ENCODE peak calls at places on chromosomes 7 and 10, in ten cellular contexts. One of them, this sample, is unnamed.

GRCh38 chr10:24951201-24952145 is 933 bp downstream of the PRTFDC1 start:
- DNase-seq in activated B cell treated with CpG ODN at 0.5 μM for 24 hours: no peak
- DNase-seq in adrenal gland: no peak
- DNase-seq in stimulated activated CD4-positive, alpha-beta T cell treated with anti-CD3 and anti-CD28 coated beads, Interleukin-4, amount 100 ng/mL, for 24 hours: peak
- DNase-seq in RWPE1: no peak
- DNase-seq in MV-4-11: no peak
- DNase-seq in H54: no peak
- DNase-seq in body of pancreas: no peak
- DNase-seq in AG04449: no peak
- DNase-seq in mesendoderm: peak
- DNase-seq in this sample: peak

GRCh38 chr7:150941983-150942590 is 36.0 kb downstream of the KCNH2 start:
- DNase-seq in activated B cell treated with CpG ODN at 0.5 μM for 24 hours: no peak
- DNase-seq in adrenal gland: no peak
- DNase-seq in stimulated activated CD4-positive, alpha-beta T cell treated with anti-CD3 and anti-CD28 coated beads, Interleukin-4, amount 100 ng/mL, for 24 hours: peak
- DNase-seq in RWPE1: no peak
- DNase-seq in MV-4-11: peak
- DNase-seq in H54: no peak
- DNase-seq in body of pancreas: peak
- DNase-seq in AG04449: no peak
- DNase-seq in mesendoderm: peak
- DNase-seq in this sample: peak

GRCh38 chr10:132193907-132194552 is 7.3 kb downstream of the DPYSL4 start:
- DNase-seq in activated B cell treated with CpG ODN at 0.5 μM for 24 hours: no peak
- DNase-seq in adrenal gland: no peak
- DNase-seq in stimulated activated CD4-positive, alpha-beta T cell treated with anti-CD3 and anti-CD28 coated beads, Interleukin-4, amount 100 ng/mL, for 24 hours: peak
- DNase-seq in RWPE1: peak
- DNase-seq in MV-4-11: no peak
- DNase-seq in H54: no peak
- DNase-seq in body of pancreas: no peak
- DNase-seq in AG04449: no peak
- DNase-seq in mesendoderm: no peak
- DNase-seq in this sample: no peak

GRCh38 chr10:108785011-108785410 is 1138.3 kb downstream of the XPNPEP1 start:
- DNase-seq in activated B cell treated with CpG ODN at 0.5 μM for 24 hours: no peak
- DNase-seq in adrenal gland: no peak
- DNase-seq in stimulated activated CD4-positive, alpha-beta T cell treated with anti-CD3 and anti-CD28 coated beads, Interleukin-4, amount 100 ng/mL, for 24 hours: no peak
- DNase-seq in RWPE1: no peak
- DNase-seq in MV-4-11: no peak
- DNase-seq in H54: no peak
- DNase-seq in body of pancreas: no peak
- DNase-seq in AG04449: no peak
- DNase-seq in mesendoderm: no peak
- DNase-seq in this sample: no peak

GRCh38 chr7:132580717-132581285 is 4.5 kb upstream of the PLXNA4 start:
- DNase-seq in activated B cell treated with CpG ODN at 0.5 μM for 24 hours: no peak
- DNase-seq in adrenal gland: peak
- DNase-seq in stimulated activated CD4-positive, alpha-beta T cell treated with anti-CD3 and anti-CD28 coated beads, Interleukin-4, amount 100 ng/mL, for 24 hours: peak
- DNase-seq in RWPE1: peak
- DNase-seq in MV-4-11: peak
- DNase-seq in H54: peak
- DNase-seq in body of pancreas: peak
- DNase-seq in AG04449: peak
- DNase-seq in mesendoderm: peak
- DNase-seq in this sample: peak

GRCh38 chr7:11539853-11540252 is 292.1 kb downstream of the THSD7A start:
- DNase-seq in activated B cell treated with CpG ODN at 0.5 μM for 24 hours: no peak
- DNase-seq in adrenal gland: no peak
- DNase-seq in stimulated activated CD4-positive, alpha-beta T cell treated with anti-CD3 and anti-CD28 coated beads, Interleukin-4, amount 100 ng/mL, for 24 hours: no peak
- DNase-seq in RWPE1: no peak
- DNase-seq in MV-4-11: peak
- DNase-seq in H54: no peak
- DNase-seq in body of pancreas: no peak
- DNase-seq in AG04449: no peak
- DNase-seq in mesendoderm: no peak
- DNase-seq in this sample: no peak

GRCh38 chr7:53237344-53237913 is 202.0 kb downstream of the POM121L12 start:
- DNase-seq in activated B cell treated with CpG ODN at 0.5 μM for 24 hours: no peak
- DNase-seq in adrenal gland: no peak
- DNase-seq in stimulated activated CD4-positive, alpha-beta T cell treated with anti-CD3 and anti-CD28 coated beads, Interleukin-4, amount 100 ng/mL, for 24 hours: no peak
- DNase-seq in RWPE1: no peak
- DNase-seq in MV-4-11: no peak
- DNase-seq in H54: no peak
- DNase-seq in body of pancreas: no peak
- DNase-seq in AG04449: no peak
- DNase-seq in mesendoderm: peak
- DNase-seq in this sample: peak

GRCh38 chr10:22444219-22444788 is 99.0 kb downstream of the SPAG6 start:
- DNase-seq in activated B cell treated with CpG ODN at 0.5 μM for 24 hours: no peak
- DNase-seq in adrenal gland: no peak
- DNase-seq in stimulated activated CD4-positive, alpha-beta T cell treated with anti-CD3 and anti-CD28 coated beads, Interleukin-4, amount 100 ng/mL, for 24 hours: no peak
- DNase-seq in RWPE1: no peak
- DNase-seq in MV-4-11: no peak
- DNase-seq in H54: no peak
- DNase-seq in body of pancreas: no peak
- DNase-seq in AG04449: no peak
- DNase-seq in mesendoderm: no peak
- DNase-seq in this sample: no peak

GRCh38 chr10:117574546-117575146 is 32.1 kb downstream of the EMX2 start:
- DNase-seq in activated B cell treated with CpG ODN at 0.5 μM for 24 hours: no peak
- DNase-seq in adrenal gland: no peak
- DNase-seq in stimulated activated CD4-positive, alpha-beta T cell treated with anti-CD3 and anti-CD28 coated beads, Interleukin-4, amount 100 ng/mL, for 24 hours: no peak
- DNase-seq in RWPE1: no peak
- DNase-seq in MV-4-11: no peak
- DNase-seq in H54: no peak
- DNase-seq in body of pancreas: no peak
- DNase-seq in AG04449: no peak
- DNase-seq in mesendoderm: no peak
- DNase-seq in this sample: no peak

GRCh38 chr10:106981461-106981850 is 183.1 kb downstream of the SORCS1 start:
- DNase-seq in activated B cell treated with CpG ODN at 0.5 μM for 24 hours: no peak
- DNase-seq in adrenal gland: no peak
- DNase-seq in stimulated activated CD4-positive, alpha-beta T cell treated with anti-CD3 and anti-CD28 coated beads, Interleukin-4, amount 100 ng/mL, for 24 hours: no peak
- DNase-seq in RWPE1: no peak
- DNase-seq in MV-4-11: no peak
- DNase-seq in H54: no peak
- DNase-seq in body of pancreas: no peak
- DNase-seq in AG04449: no peak
- DNase-seq in mesendoderm: no peak
- DNase-seq in this sample: no peak

GRCh38 chr7:101952355-101953247 is 135.2 kb downstream of the CUX1 start:
- DNase-seq in activated B cell treated with CpG ODN at 0.5 μM for 24 hours: no peak
- DNase-seq in adrenal gland: peak
- DNase-seq in stimulated activated CD4-positive, alpha-beta T cell treated with anti-CD3 and anti-CD28 coated beads, Interleukin-4, amount 100 ng/mL, for 24 hours: no peak
- DNase-seq in RWPE1: peak
- DNase-seq in MV-4-11: peak
- DNase-seq in H54: peak
- DNase-seq in body of pancreas: no peak
- DNase-seq in AG04449: peak
- DNase-seq in mesendoderm: no peak
- DNase-seq in this sample: no peak

GRCh38 chr7:89760690-89761089 is 393.6 kb upstream of the STEAP1 start:
- DNase-seq in activated B cell treated with CpG ODN at 0.5 μM for 24 hours: no peak
- DNase-seq in adrenal gland: no peak
- DNase-seq in stimulated activated CD4-positive, alpha-beta T cell treated with anti-CD3 and anti-CD28 coated beads, Interleukin-4, amount 100 ng/mL, for 24 hours: no peak
- DNase-seq in RWPE1: no peak
- DNase-seq in MV-4-11: no peak
- DNase-seq in H54: no peak
- DNase-seq in body of pancreas: no peak
- DNase-seq in AG04449: no peak
- DNase-seq in mesendoderm: no peak
- DNase-seq in this sample: no peak

GRCh38 chr10:49139000-49139865 is 5.4 kb upstream of the FAM170B start:
- DNase-seq in activated B cell treated with CpG ODN at 0.5 μM for 24 hours: no peak
- DNase-seq in adrenal gland: no peak
- DNase-seq in stimulated activated CD4-positive, alpha-beta T cell treated with anti-CD3 and anti-CD28 coated beads, Interleukin-4, amount 100 ng/mL, for 24 hours: no peak
- DNase-seq in RWPE1: no peak
- DNase-seq in MV-4-11: peak
- DNase-seq in H54: no peak
- DNase-seq in body of pancreas: no peak
- DNase-seq in AG04449: peak
- DNase-seq in mesendoderm: no peak
- DNase-seq in this sample: peak

GRCh38 chr10:94027197-94027596 is 33.5 kb downstream of the PLCE1 start:
- DNase-seq in activated B cell treated with CpG ODN at 0.5 μM for 24 hours: no peak
- DNase-seq in adrenal gland: no peak
- DNase-seq in stimulated activated CD4-positive, alpha-beta T cell treated with anti-CD3 and anti-CD28 coated beads, Interleukin-4, amount 100 ng/mL, for 24 hours: no peak
- DNase-seq in RWPE1: no peak
- DNase-seq in MV-4-11: no peak
- DNase-seq in H54: no peak
- DNase-seq in body of pancreas: no peak
- DNase-seq in AG04449: no peak
- DNase-seq in mesendoderm: no peak
- DNase-seq in this sample: no peak

GRCh38 chr7:33781796-33782195 is 123.5 kb upstream of the BMPER start:
- DNase-seq in activated B cell treated with CpG ODN at 0.5 μM for 24 hours: no peak
- DNase-seq in adrenal gland: no peak
- DNase-seq in stimulated activated CD4-positive, alpha-beta T cell treated with anti-CD3 and anti-CD28 coated beads, Interleukin-4, amount 100 ng/mL, for 24 hours: no peak
- DNase-seq in RWPE1: no peak
- DNase-seq in MV-4-11: no peak
- DNase-seq in H54: no peak
- DNase-seq in body of pancreas: no peak
- DNase-seq in AG04449: no peak
- DNase-seq in mesendoderm: no peak
- DNase-seq in this sample: no peak

GRCh38 chr7:96303686-96304443 is 18.0 kb downstream of the SLC25A13 start:
- DNase-seq in activated B cell treated with CpG ODN at 0.5 μM for 24 hours: no peak
- DNase-seq in adrenal gland: no peak
- DNase-seq in stimulated activated CD4-positive, alpha-beta T cell treated with anti-CD3 and anti-CD28 coated beads, Interleukin-4, amount 100 ng/mL, for 24 hours: no peak
- DNase-seq in RWPE1: no peak
- DNase-seq in MV-4-11: no peak
- DNase-seq in H54: no peak
- DNase-seq in body of pancreas: no peak
- DNase-seq in AG04449: peak
- DNase-seq in mesendoderm: no peak
- DNase-seq in this sample: no peak

GRCh38 chr7:123714296-123715080 is 34.3 kb downstream of the WASL start:
- DNase-seq in activated B cell treated with CpG ODN at 0.5 μM for 24 hours: no peak
- DNase-seq in adrenal gland: no peak
- DNase-seq in stimulated activated CD4-positive, alpha-beta T cell treated with anti-CD3 and anti-CD28 coated beads, Interleukin-4, amount 100 ng/mL, for 24 hours: no peak
- DNase-seq in RWPE1: no peak
- DNase-seq in MV-4-11: no peak
- DNase-seq in H54: no peak
- DNase-seq in body of pancreas: no peak
- DNase-seq in AG04449: no peak
- DNase-seq in mesendoderm: no peak
- DNase-seq in this sample: no peak

GRCh38 chr7:28217161-28217560 is 36.6 kb upstream of the JAZF1 start:
- DNase-seq in activated B cell treated with CpG ODN at 0.5 μM for 24 hours: no peak
- DNase-seq in adrenal gland: no peak
- DNase-seq in stimulated activated CD4-positive, alpha-beta T cell treated with anti-CD3 and anti-CD28 coated beads, Interleukin-4, amount 100 ng/mL, for 24 hours: no peak
- DNase-seq in RWPE1: no peak
- DNase-seq in MV-4-11: no peak
- DNase-seq in H54: no peak
- DNase-seq in body of pancreas: no peak
- DNase-seq in AG04449: no peak
- DNase-seq in mesendoderm: no peak
- DNase-seq in this sample: no peak

GRCh38 chr7:24381919-24382505 is 98.0 kb downstream of the NPY start:
- DNase-seq in activated B cell treated with CpG ODN at 0.5 μM for 24 hours: no peak
- DNase-seq in adrenal gland: no peak
- DNase-seq in stimulated activated CD4-positive, alpha-beta T cell treated with anti-CD3 and anti-CD28 coated beads, Interleukin-4, amount 100 ng/mL, for 24 hours: no peak
- DNase-seq in RWPE1: peak
- DNase-seq in MV-4-11: no peak
- DNase-seq in H54: peak
- DNase-seq in body of pancreas: no peak
- DNase-seq in AG04449: no peak
- DNase-seq in mesendoderm: peak
- DNase-seq in this sample: no peak

GRCh38 chr7:139620676-139621344 is 97.3 kb downstream of the CLEC2L start:
- DNase-seq in activated B cell treated with CpG ODN at 0.5 μM for 24 hours: no peak
- DNase-seq in adrenal gland: no peak
- DNase-seq in stimulated activated CD4-positive, alpha-beta T cell treated with anti-CD3 and anti-CD28 coated beads, Interleukin-4, amount 100 ng/mL, for 24 hours: peak
- DNase-seq in RWPE1: peak
- DNase-seq in MV-4-11: no peak
- DNase-seq in H54: peak
- DNase-seq in body of pancreas: peak
- DNase-seq in AG04449: no peak
- DNase-seq in mesendoderm: peak
- DNase-seq in this sample: peak

GRCh38 chr7:137454169-137455166 is 110.9 kb upstream of the PTN start:
- DNase-seq in activated B cell treated with CpG ODN at 0.5 μM for 24 hours: no peak
- DNase-seq in adrenal gland: no peak
- DNase-seq in stimulated activated CD4-positive, alpha-beta T cell treated with anti-CD3 and anti-CD28 coated beads, Interleukin-4, amount 100 ng/mL, for 24 hours: no peak
- DNase-seq in RWPE1: peak
- DNase-seq in MV-4-11: peak
- DNase-seq in H54: no peak
- DNase-seq in body of pancreas: no peak
- DNase-seq in AG04449: no peak
- DNase-seq in mesendoderm: peak
- DNase-seq in this sample: no peak

GRCh38 chr7:23022258-23022745 is 8.4 kb upstream of the HYCC1 start:
- DNase-seq in activated B cell treated with CpG ODN at 0.5 μM for 24 hours: no peak
- DNase-seq in adrenal gland: no peak
- DNase-seq in stimulated activated CD4-positive, alpha-beta T cell treated with anti-CD3 and anti-CD28 coated beads, Interleukin-4, amount 100 ng/mL, for 24 hours: no peak
- DNase-seq in RWPE1: no peak
- DNase-seq in MV-4-11: no peak
- DNase-seq in H54: no peak
- DNase-seq in body of pancreas: no peak
- DNase-seq in AG04449: peak
- DNase-seq in mesendoderm: no peak
- DNase-seq in this sample: peak

GRCh38 chr7:1536768-1537630 is 6.5 kb downstream of the MAFK start:
- DNase-seq in activated B cell treated with CpG ODN at 0.5 μM for 24 hours: no peak
- DNase-seq in adrenal gland: peak
- DNase-seq in stimulated activated CD4-positive, alpha-beta T cell treated with anti-CD3 and anti-CD28 coated beads, Interleukin-4, amount 100 ng/mL, for 24 hours: no peak
- DNase-seq in RWPE1: peak
- DNase-seq in MV-4-11: peak
- DNase-seq in H54: peak
- DNase-seq in body of pancreas: peak
- DNase-seq in AG04449: peak
- DNase-seq in mesendoderm: peak
- DNase-seq in this sample: peak

GRCh38 chr7:7921830-7922229 is 46.8 kb upstream of the GLCCI1 start:
- DNase-seq in activated B cell treated with CpG ODN at 0.5 μM for 24 hours: no peak
- DNase-seq in adrenal gland: no peak
- DNase-seq in stimulated activated CD4-positive, alpha-beta T cell treated with anti-CD3 and anti-CD28 coated beads, Interleukin-4, amount 100 ng/mL, for 24 hours: no peak
- DNase-seq in RWPE1: no peak
- DNase-seq in MV-4-11: no peak
- DNase-seq in H54: no peak
- DNase-seq in body of pancreas: no peak
- DNase-seq in AG04449: no peak
- DNase-seq in mesendoderm: peak
- DNase-seq in this sample: no peak